ENCODE peak calls at places on chromosomes 4 and X, in ten cellular contexts. One of them, this sample, is unnamed.

GRCh38 chrX:88438209-88438608 is 308.8 kb upstream of the CPXCR1 start:
- DNase-seq in RWPE1: no peak
- DNase-seq in T-helper 2 cell treated with Interferon-gamma antibody and Interleukin-4, amounts not matched to agents 5 μg/mL and 100 μg/mL, for 36 hours: no peak
- DNase-seq in naive thymus-derived CD4-positive, alpha-beta T cell: no peak
- DNase-seq in EL: no peak
- DNase-seq in hypothalamus: no peak
- DNase-seq in right cardiac atrium: no peak
- DNase-seq in CD8-positive, alpha-beta memory T cell: no peak
- DNase-seq in NCI-H460: no peak
- DNase-seq in NB4: no peak
- DNase-seq in this sample: no peak

GRCh38 chr4:185227131-185227551 is 17.7 kb downstream of the SNX25 start:
- DNase-seq in EL: no peak
- DNase-seq in RWPE1: no peak
- DNase-seq in hypothalamus: no peak
- DNase-seq in right cardiac atrium: no peak
- DNase-seq in T-helper 2 cell treated with Interferon-gamma antibody and Interleukin-4, amounts not matched to agents 5 μg/mL and 100 μg/mL, for 36 hours: no peak
- DNase-seq in NB4: peak; percentile 12
- DNase-seq in NCI-H460: no peak
- DNase-seq in naive thymus-derived CD4-positive, alpha-beta T cell: no peak
- DNase-seq in CD8-positive, alpha-beta memory T cell: no peak
- DNase-seq in this sample: no peak

GRCh38 chr4:38242822-38243384 is 282.7 kb downstream of the PTTG2 start:
- DNase-seq in EL: no peak
- DNase-seq in right cardiac atrium: no peak
- DNase-seq in hypothalamus: no peak
- DNase-seq in NB4: no peak
- DNase-seq in naive thymus-derived CD4-positive, alpha-beta T cell: no peak
- DNase-seq in RWPE1: no peak
- DNase-seq in T-helper 2 cell treated with Interferon-gamma antibody and Interleukin-4, amounts not matched to agents 5 μg/mL and 100 μg/mL, for 36 hours: no peak
- DNase-seq in NCI-H460: no peak
- DNase-seq in CD8-positive, alpha-beta memory T cell: no peak
- DNase-seq in this sample: no peak

GRCh38 chrX:100090931-100091330 is 319.1 kb downstream of the PCDH19 start:
- DNase-seq in T-helper 2 cell treated with Interferon-gamma antibody and Interleukin-4, amounts not matched to agents 5 μg/mL and 100 μg/mL, for 36 hours: no peak
- DNase-seq in hypothalamus: no peak
- DNase-seq in NB4: peak; percentile 0
- DNase-seq in naive thymus-derived CD4-positive, alpha-beta T cell: no peak
- DNase-seq in CD8-positive, alpha-beta memory T cell: no peak
- DNase-seq in RWPE1: no peak
- DNase-seq in right cardiac atrium: no peak
- DNase-seq in NCI-H460: no peak
- DNase-seq in EL: peak; percentile 6
- DNase-seq in this sample: no peak

GRCh38 chrX:19121898-19122640 is at the start of gene ADGRG2:
- DNase-seq in CD8-positive, alpha-beta memory T cell: no peak
- DNase-seq in EL: peak; percentile 21
- DNase-seq in right cardiac atrium: peak; percentile 75
- DNase-seq in NB4: no peak
- DNase-seq in T-helper 2 cell treated with Interferon-gamma antibody and Interleukin-4, amounts not matched to agents 5 μg/mL and 100 μg/mL, for 36 hours: no peak
- DNase-seq in NCI-H460: peak; percentile 50
- DNase-seq in hypothalamus: no peak
- DNase-seq in RWPE1: no peak
- DNase-seq in naive thymus-derived CD4-positive, alpha-beta T cell: no peak
- DNase-seq in this sample: no peak

GRCh38 chr4:168877407-168877778 is 132.7 kb downstream of the CBR4 start:
- DNase-seq in right cardiac atrium: no peak
- DNase-seq in hypothalamus: no peak
- DNase-seq in T-helper 2 cell treated with Interferon-gamma antibody and Interleukin-4, amounts not matched to agents 5 μg/mL and 100 μg/mL, for 36 hours: no peak
- DNase-seq in EL: no peak
- DNase-seq in NCI-H460: no peak
- DNase-seq in naive thymus-derived CD4-positive, alpha-beta T cell: no peak
- DNase-seq in CD8-positive, alpha-beta memory T cell: no peak
- DNase-seq in NB4: no peak
- DNase-seq in RWPE1: no peak
- DNase-seq in this sample: no peak

GRCh38 chr4:117156806-117157205 is 71.4 kb upstream of the TRAM1L1 start:
- DNase-seq in T-helper 2 cell treated with Interferon-gamma antibody and Interleukin-4, amounts not matched to agents 5 μg/mL and 100 μg/mL, for 36 hours: no peak
- DNase-seq in hypothalamus: no peak
- DNase-seq in CD8-positive, alpha-beta memory T cell: no peak
- DNase-seq in right cardiac atrium: no peak
- DNase-seq in NCI-H460: no peak
- DNase-seq in EL: no peak
- DNase-seq in RWPE1: no peak
- DNase-seq in NB4: no peak
- DNase-seq in naive thymus-derived CD4-positive, alpha-beta T cell: no peak
- DNase-seq in this sample: no peak

GRCh38 chr4:14853186-14853946 is 148.9 kb upstream of the CPEB2 start:
- DNase-seq in T-helper 2 cell treated with Interferon-gamma antibody and Interleukin-4, amounts not matched to agents 5 μg/mL and 100 μg/mL, for 36 hours: no peak
- DNase-seq in hypothalamus: no peak
- DNase-seq in naive thymus-derived CD4-positive, alpha-beta T cell: no peak
- DNase-seq in CD8-positive, alpha-beta memory T cell: no peak
- DNase-seq in RWPE1: peak; percentile 30
- DNase-seq in NB4: no peak
- DNase-seq in NCI-H460: no peak
- DNase-seq in right cardiac atrium: no peak
- DNase-seq in EL: peak; percentile 88
- DNase-seq in this sample: no peak

GRCh38 chrX:46912673-46913491 is 661 bp downstream of the JADE3 start:
- DNase-seq in CD8-positive, alpha-beta memory T cell: no peak
- DNase-seq in right cardiac atrium: peak; percentile 70
- DNase-seq in hypothalamus: peak; percentile 2
- DNase-seq in T-helper 2 cell treated with Interferon-gamma antibody and Interleukin-4, amounts not matched to agents 5 μg/mL and 100 μg/mL, for 36 hours: peak; percentile 11
- DNase-seq in naive thymus-derived CD4-positive, alpha-beta T cell: peak; percentile 29
- DNase-seq in NB4: peak; percentile 76
- DNase-seq in RWPE1: no peak
- DNase-seq in NCI-H460: peak; percentile 22
- DNase-seq in EL: peak; percentile 53
- DNase-seq in this sample: no peak

GRCh38 chr4:185945238-185945637 is 123.7 kb upstream of the TLR3 start:
- DNase-seq in RWPE1: no peak
- DNase-seq in NB4: no peak
- DNase-seq in NCI-H460: no peak
- DNase-seq in T-helper 2 cell treated with Interferon-gamma antibody and Interleukin-4, amounts not matched to agents 5 μg/mL and 100 μg/mL, for 36 hours: no peak
- DNase-seq in CD8-positive, alpha-beta memory T cell: no peak
- DNase-seq in right cardiac atrium: no peak
- DNase-seq in hypothalamus: no peak
- DNase-seq in naive thymus-derived CD4-positive, alpha-beta T cell: no peak
- DNase-seq in EL: no peak
- DNase-seq in this sample: no peak

GRCh38 chr4:113588895-113589668 is 172.5 kb downstream of the CAMK2D start:
- DNase-seq in right cardiac atrium: no peak
- DNase-seq in RWPE1: no peak
- DNase-seq in naive thymus-derived CD4-positive, alpha-beta T cell: no peak
- DNase-seq in EL: no peak
- DNase-seq in hypothalamus: no peak
- DNase-seq in T-helper 2 cell treated with Interferon-gamma antibody and Interleukin-4, amounts not matched to agents 5 μg/mL and 100 μg/mL, for 36 hours: no peak
- DNase-seq in NCI-H460: no peak
- DNase-seq in CD8-positive, alpha-beta memory T cell: no peak
- DNase-seq in NB4: peak; percentile 34
- DNase-seq in this sample: no peak

GRCh38 chr4:1604706-1605205 is 79.4 kb downstream of the FAM53A start:
- DNase-seq in EL: no peak
- DNase-seq in NCI-H460: no peak
- DNase-seq in NB4: no peak
- DNase-seq in naive thymus-derived CD4-positive, alpha-beta T cell: no peak
- DNase-seq in hypothalamus: no peak
- DNase-seq in right cardiac atrium: peak; percentile 44
- DNase-seq in CD8-positive, alpha-beta memory T cell: peak; percentile 56
- DNase-seq in RWPE1: peak; percentile 22
- DNase-seq in T-helper 2 cell treated with Interferon-gamma antibody and Interleukin-4, amounts not matched to agents 5 μg/mL and 100 μg/mL, for 36 hours: no peak
- DNase-seq in this sample: no peak

GRCh38 chr4:74661427-74662171 is 132.7 kb downstream of the BTC start:
- DNase-seq in CD8-positive, alpha-beta memory T cell: no peak
- DNase-seq in hypothalamus: no peak
- DNase-seq in naive thymus-derived CD4-positive, alpha-beta T cell: no peak
- DNase-seq in right cardiac atrium: no peak
- DNase-seq in T-helper 2 cell treated with Interferon-gamma antibody and Interleukin-4, amounts not matched to agents 5 μg/mL and 100 μg/mL, for 36 hours: no peak
- DNase-seq in RWPE1: peak; percentile 43
- DNase-seq in NCI-H460: no peak
- DNase-seq in EL: peak; percentile 52
- DNase-seq in NB4: no peak
- DNase-seq in this sample: no peak

GRCh38 chrX:137549846-137550534 is 15.9 kb upstream of the ZIC3 start:
- DNase-seq in T-helper 2 cell treated with Interferon-gamma antibody and Interleukin-4, amounts not matched to agents 5 μg/mL and 100 μg/mL, for 36 hours: no peak
- DNase-seq in RWPE1: no peak
- DNase-seq in right cardiac atrium: no peak
- DNase-seq in EL: no peak
- DNase-seq in CD8-positive, alpha-beta memory T cell: no peak
- DNase-seq in NCI-H460: no peak
- DNase-seq in hypothalamus: no peak
- DNase-seq in NB4: no peak
- DNase-seq in naive thymus-derived CD4-positive, alpha-beta T cell: no peak
- DNase-seq in this sample: no peak

GRCh38 chr4:188408244-188409067 is 269.2 kb downstream of the TRIML1 start:
- DNase-seq in RWPE1: no peak
- DNase-seq in hypothalamus: no peak
- DNase-seq in CD8-positive, alpha-beta memory T cell: no peak
- DNase-seq in naive thymus-derived CD4-positive, alpha-beta T cell: no peak
- DNase-seq in NB4: no peak
- DNase-seq in right cardiac atrium: no peak
- DNase-seq in EL: peak; percentile 6
- DNase-seq in NCI-H460: no peak
- DNase-seq in T-helper 2 cell treated with Interferon-gamma antibody and Interleukin-4, amounts not matched to agents 5 μg/mL and 100 μg/mL, for 36 hours: no peak
- DNase-seq in this sample: no peak

GRCh38 chrX:53263597-53264094 is 17.7 kb downstream of the IQSEC2 start:
- DNase-seq in right cardiac atrium: no peak
- DNase-seq in NB4: peak; percentile 78
- DNase-seq in CD8-positive, alpha-beta memory T cell: no peak
- DNase-seq in RWPE1: peak; percentile 53
- DNase-seq in EL: peak; percentile 79
- DNase-seq in hypothalamus: no peak
- DNase-seq in naive thymus-derived CD4-positive, alpha-beta T cell: peak; percentile 32
- DNase-seq in T-helper 2 cell treated with Interferon-gamma antibody and Interleukin-4, amounts not matched to agents 5 μg/mL and 100 μg/mL, for 36 hours: peak; percentile 42
- DNase-seq in NCI-H460: no peak
- DNase-seq in this sample: no peak

GRCh38 chr4:112119358-112119783 is 25.9 kb upstream of the FAM241A start:
- DNase-seq in NB4: no peak
- DNase-seq in EL: no peak
- DNase-seq in NCI-H460: no peak
- DNase-seq in right cardiac atrium: no peak
- DNase-seq in hypothalamus: no peak
- DNase-seq in CD8-positive, alpha-beta memory T cell: no peak
- DNase-seq in RWPE1: no peak
- DNase-seq in T-helper 2 cell treated with Interferon-gamma antibody and Interleukin-4, amounts not matched to agents 5 μg/mL and 100 μg/mL, for 36 hours: peak; percentile 34
- DNase-seq in naive thymus-derived CD4-positive, alpha-beta T cell: peak; percentile 41
- DNase-seq in this sample: no peak

GRCh38 chr4:123672987-123673386 is 276.4 kb downstream of the SPRY1 start:
- DNase-seq in NB4: no peak
- DNase-seq in CD8-positive, alpha-beta memory T cell: no peak
- DNase-seq in naive thymus-derived CD4-positive, alpha-beta T cell: no peak
- DNase-seq in right cardiac atrium: no peak
- DNase-seq in T-helper 2 cell treated with Interferon-gamma antibody and Interleukin-4, amounts not matched to agents 5 μg/mL and 100 μg/mL, for 36 hours: no peak
- DNase-seq in NCI-H460: no peak
- DNase-seq in EL: peak; percentile 37
- DNase-seq in RWPE1: peak; percentile 23
- DNase-seq in hypothalamus: no peak
- DNase-seq in this sample: no peak

GRCh38 chr4:8191136-8191747 is 7.8 kb upstream of the SH3TC1 start:
- DNase-seq in NCI-H460: peak; percentile 51
- DNase-seq in EL: peak; percentile 84
- DNase-seq in right cardiac atrium: peak; percentile 91
- DNase-seq in naive thymus-derived CD4-positive, alpha-beta T cell: no peak
- DNase-seq in RWPE1: peak; percentile 74
- DNase-seq in hypothalamus: no peak
- DNase-seq in CD8-positive, alpha-beta memory T cell: no peak
- DNase-seq in NB4: peak; percentile 92
- DNase-seq in T-helper 2 cell treated with Interferon-gamma antibody and Interleukin-4, amounts not matched to agents 5 μg/mL and 100 μg/mL, for 36 hours: no peak
- DNase-seq in this sample: no peak

GRCh38 chrX:17553451-17553850 is 178.5 kb downstream of the NHS start:
- DNase-seq in right cardiac atrium: no peak
- DNase-seq in naive thymus-derived CD4-positive, alpha-beta T cell: no peak
- DNase-seq in hypothalamus: no peak
- DNase-seq in NB4: no peak
- DNase-seq in CD8-positive, alpha-beta memory T cell: no peak
- DNase-seq in NCI-H460: peak; percentile 26
- DNase-seq in T-helper 2 cell treated with Interferon-gamma antibody and Interleukin-4, amounts not matched to agents 5 μg/mL and 100 μg/mL, for 36 hours: no peak
- DNase-seq in RWPE1: peak; percentile 51
- DNase-seq in EL: peak; percentile 65
- DNase-seq in this sample: no peak

GRCh38 chrX:133985164-133986007 is at the start of gene GPC3:
- DNase-seq in T-helper 2 cell treated with Interferon-gamma antibody and Interleukin-4, amounts not matched to agents 5 μg/mL and 100 μg/mL, for 36 hours: peak; percentile 36
- DNase-seq in NCI-H460: no peak
- DNase-seq in NB4: no peak
- DNase-seq in naive thymus-derived CD4-positive, alpha-beta T cell: peak; percentile 61
- DNase-seq in hypothalamus: no peak
- DNase-seq in right cardiac atrium: peak; percentile 74
- DNase-seq in CD8-positive, alpha-beta memory T cell: no peak
- DNase-seq in RWPE1: peak; percentile 30
- DNase-seq in EL: no peak
- DNase-seq in this sample: no peak

GRCh38 chr4:4461178-4461577 is 74.3 kb downstream of the NSG1 start:
- DNase-seq in hypothalamus: no peak
- DNase-seq in right cardiac atrium: no peak
- DNase-seq in EL: no peak
- DNase-seq in naive thymus-derived CD4-positive, alpha-beta T cell: no peak
- DNase-seq in NCI-H460: no peak
- DNase-seq in RWPE1: no peak
- DNase-seq in T-helper 2 cell treated with Interferon-gamma antibody and Interleukin-4, amounts not matched to agents 5 μg/mL and 100 μg/mL, for 36 hours: no peak
- DNase-seq in CD8-positive, alpha-beta memory T cell: no peak
- DNase-seq in NB4: no peak
- DNase-seq in this sample: no peak

GRCh38 chr4:5125326-5125725 is 74.0 kb downstream of the STK32B start:
- DNase-seq in hypothalamus: no peak
- DNase-seq in T-helper 2 cell treated with Interferon-gamma antibody and Interleukin-4, amounts not matched to agents 5 μg/mL and 100 μg/mL, for 36 hours: no peak
- DNase-seq in NCI-H460: no peak
- DNase-seq in RWPE1: no peak
- DNase-seq in CD8-positive, alpha-beta memory T cell: no peak
- DNase-seq in NB4: no peak
- DNase-seq in EL: no peak
- DNase-seq in right cardiac atrium: no peak
- DNase-seq in naive thymus-derived CD4-positive, alpha-beta T cell: no peak
- DNase-seq in this sample: no peak

GRCh38 chrX:140661657-140662056 is 47.9 kb upstream of the LINC00632 start:
- DNase-seq in T-helper 2 cell treated with Interferon-gamma antibody and Interleukin-4, amounts not matched to agents 5 μg/mL and 100 μg/mL, for 36 hours: no peak
- DNase-seq in NB4: no peak
- DNase-seq in hypothalamus: no peak
- DNase-seq in RWPE1: no peak
- DNase-seq in right cardiac atrium: no peak
- DNase-seq in EL: peak; percentile 0
- DNase-seq in NCI-H460: no peak
- DNase-seq in naive thymus-derived CD4-positive, alpha-beta T cell: no peak
- DNase-seq in CD8-positive, alpha-beta memory T cell: no peak
- DNase-seq in this sample: no peak

GRCh38 chr4:54255881-54256280 is 26.8 kb downstream of the PDGFRA start:
- DNase-seq in NCI-H460: no peak
- DNase-seq in hypothalamus: no peak
- DNase-seq in right cardiac atrium: no peak
- DNase-seq in EL: no peak
- DNase-seq in T-helper 2 cell treated with Interferon-gamma antibody and Interleukin-4, amounts not matched to agents 5 μg/mL and 100 μg/mL, for 36 hours: no peak
- DNase-seq in CD8-positive, alpha-beta memory T cell: no peak
- DNase-seq in RWPE1: no peak
- DNase-seq in naive thymus-derived CD4-positive, alpha-beta T cell: no peak
- DNase-seq in NB4: no peak
- DNase-seq in this sample: no peak

GRCh38 chr4:46931981-46932380 is 22.9 kb upstream of the COX7B2 start:
- DNase-seq in naive thymus-derived CD4-positive, alpha-beta T cell: no peak
- DNase-seq in EL: peak; percentile 48
- DNase-seq in T-helper 2 cell treated with Interferon-gamma antibody and Interleukin-4, amounts not matched to agents 5 μg/mL and 100 μg/mL, for 36 hours: no peak
- DNase-seq in RWPE1: no peak
- DNase-seq in NCI-H460: peak; percentile 12
- DNase-seq in NB4: peak; percentile 61
- DNase-seq in right cardiac atrium: no peak
- DNase-seq in CD8-positive, alpha-beta memory T cell: no peak
- DNase-seq in hypothalamus: no peak
- DNase-seq in this sample: no peak

GRCh38 chr4:128220286-128221235 is 67.1 kb downstream of the PGRMC2 start:
- DNase-seq in CD8-positive, alpha-beta memory T cell: no peak
- DNase-seq in RWPE1: peak; percentile 53
- DNase-seq in right cardiac atrium: no peak
- DNase-seq in NCI-H460: peak; percentile 39
- DNase-seq in hypothalamus: no peak
- DNase-seq in NB4: peak; percentile 53
- DNase-seq in EL: peak; percentile 73
- DNase-seq in T-helper 2 cell treated with Interferon-gamma antibody and Interleukin-4, amounts not matched to agents 5 μg/mL and 100 μg/mL, for 36 hours: no peak
- DNase-seq in naive thymus-derived CD4-positive, alpha-beta T cell: no peak
- DNase-seq in this sample: no peak

This sample was measured in dorsolateral prefrontal cortex.